ENCODE peak calls at places on chromosome 22, in ten cellular contexts. B is left ventricle myocardium inferior, I is IMR-90, P is lower leg skin, N is transverse colon, C is PC-9, L is cardiac fibroblast, S is thoracic aorta, F is A549, V is lung. A is an unnamed sample.

GRCh38 chr22:25928038-25928437 is 186.1 kb downstream of the MYO18B start:
- DNase-seq in N (no peak), P (no peak), B (no peak), F (no peak), S (no peak), C (no peak), V (no peak), I (no peak), L (no peak), A (no peak)

GRCh38 chr22:39240841-39241631 is 3.7 kb downstream of the PDGFB start:
- DNase-seq in V (no peak), I (no peak), N (peak), S (no peak), F (peak), P (peak), B (peak), C (peak), L (no peak), A (peak)

GRCh38 chr22:35614404-35614803 is 2.7 kb downstream of the MB start:
- DNase-seq in L (no peak), I (no peak), F (no peak), P (no peak), S (no peak), C (no peak), B (no peak), V (no peak), N (no peak), A (no peak)

GRCh38 chr22:22555596-22555995 is 3.5 kb downstream of the PRAME start:
- DNase-seq in C (no peak), I (no peak), P (no peak), S (no peak), L (no peak), V (no peak), N (no peak), F (no peak), B (no peak), A (no peak)

GRCh38 chr22:38569972-38570840 is at the start of gene DMC1:
- DNase-seq in V (peak), B (peak), N (peak), P (peak), C (peak), L (peak), F (peak), I (peak), S (peak), A (peak)

GRCh38 chr22:22755778-22756100 is 111.3 kb downstream of the GGTLC2 start:
- DNase-seq in S (no peak), B (no peak), C (no peak), I (no peak), V (no peak), P (no peak), N (no peak), F (no peak), L (no peak), A (no peak)

GRCh38 chr22:26322179-26322905 is 106.7 kb upstream of the ASPHD2 start:
- DNase-seq in L (peak), C (peak), N (no peak), V (no peak), I (peak), F (no peak), B (no peak), S (no peak), P (no peak), A (peak)

GRCh38 chr22:45831394-45831793 is 145.6 kb downstream of the WNT7B start:
- DNase-seq in N (no peak), I (peak), F (no peak), L (peak), C (no peak), B (no peak), P (no peak), V (no peak), S (no peak), A (peak)

GRCh38 chr22:37545703-37546435 is 14.4 kb upstream of the CDC42EP1 start:
- DNase-seq in P (peak), F (peak), I (peak), C (no peak), L (peak), N (peak), V (peak), B (peak), S (peak), A (peak)

GRCh38 chr22:31749636-31750364 is at the start of gene PRR14L:
- DNase-seq in N (peak), I (peak), C (peak), P (peak), F (peak), S (peak), V (peak), B (peak), L (peak), A (peak)

GRCh38 chr22:46354176-46354992 is 18.9 kb downstream of the TRMU start:
- DNase-seq in P (no peak), S (no peak), I (no peak), F (no peak), N (peak), C (no peak), B (no peak), L (no peak), V (no peak), A (no peak)

GRCh38 chr22:46452195-46453005 is 85.0 kb downstream of the CELSR1 start:
- DNase-seq in F (no peak), C (no peak), I (no peak), S (no peak), P (no peak), N (no peak), L (no peak), B (no peak), V (no peak), A (no peak)

GRCh38 chr22:44623771-44624510 is 78.1 kb upstream of the PRR5 start:
- DNase-seq in V (no peak), P (no peak), B (no peak), L (peak), N (no peak), C (no peak), I (peak), F (peak), S (no peak), A (peak)

GRCh38 chr22:44567846-44568493 is 69.9 kb upstream of the RTL6 start:
- DNase-seq in I (peak), L (peak), C (no peak), B (no peak), S (no peak), N (peak), V (no peak), F (no peak), P (no peak), A (peak)

GRCh38 chr22:19535001-19535400 is 10.8 kb upstream of the CLDN5 start:
- DNase-seq in C (no peak), I (no peak), P (no peak), F (no peak), S (no peak), L (no peak), B (no peak), V (no peak), N (no peak), A (no peak)

GRCh38 chr22:23216331-23217170 is 36.2 kb downstream of the BCR start:
- DNase-seq in V (no peak), L (no peak), N (no peak), C (no peak), F (no peak), S (no peak), P (no peak), B (no peak), I (no peak), A (no peak)

GRCh38 chr22:38314992-38315800 is 2.0 kb downstream of the CSNK1E start:
- DNase-seq in P (no peak), S (no peak), B (no peak), V (no peak), C (no peak), L (peak), F (no peak), I (peak), N (peak), A (peak)

GRCh38 chr22:37745548-37746365 is 48.9 kb downstream of the TRIOBP start:
- DNase-seq in P (peak), I (peak), C (peak), F (peak), L (peak), N (peak), V (peak), S (peak), B (peak), A (peak)

GRCh38 chr22:47402876-47403525 is 640.6 kb downstream of the TBC1D22A start:
- DNase-seq in B (no peak), F (no peak), P (no peak), S (no peak), I (no peak), V (no peak), C (no peak), N (no peak), L (no peak), A (no peak)

GRCh38 chr22:33699176-33699575 is 221.1 kb downstream of the LARGE1 start:
- DNase-seq in I (no peak), V (no peak), P (no peak), S (no peak), F (no peak), L (no peak), B (no peak), C (no peak), N (no peak), A (peak)

GRCh38 chr22:21753374-21754111 is 17.9 kb upstream of the YPEL1 start:
- DNase-seq in N (no peak), S (no peak), B (no peak), C (no peak), V (no peak), I (no peak), L (no peak), P (no peak), F (no peak), A (no peak)

GRCh38 chr22:36212896-36213295 is 11.3 kb upstream of the APOL4 start:
- DNase-seq in V (no peak), F (no peak), L (no peak), I (no peak), C (no peak), B (no peak), S (no peak), N (no peak), P (no peak), A (no peak)

GRCh38 chr22:41285441-41285819 is 557 bp downstream of the RANGAP1 start:
- DNase-seq in F (no peak), P (peak), S (peak), I (peak), B (peak), V (peak), C (peak), L (peak), N (peak), A (peak)

GRCh38 chr22:17867160-17867785 is 93.0 kb upstream of the BID start:
- DNase-seq in B (peak), L (no peak), F (no peak), S (no peak), V (no peak), N (peak), P (no peak), I (no peak), C (no peak), A (no peak)

GRCh38 chr22:42922374-42923177 is 65.5 kb upstream of the ARFGAP3 start:
- DNase-seq in L (no peak), C (peak), B (no peak), S (no peak), F (no peak), P (no peak), I (no peak), V (no peak), N (no peak), A (no peak)

GRCh38 chr22:43151251-43152000 is at the start of gene TSPO:
- DNase-seq in P (peak), C (peak), S (peak), F (peak), I (peak), V (peak), L (peak), N (peak), B (peak), A (peak)

GRCh38 chr22:37343863-37344734 is 61.8 kb downstream of the CYTH4 start:
- DNase-seq in F (no peak), S (no peak), N (no peak), V (no peak), L (no peak), C (no peak), P (no peak), I (no peak), B (no peak), A (no peak)

GRCh38 chr22:40310081-40310770 is 36.1 kb upstream of the ADSL start:
- DNase-seq in C (no peak), P (no peak), F (no peak), V (no peak), S (no peak), L (peak), N (peak), B (no peak), I (peak), A (peak)

GRCh38 chr22:17133137-17133536 is 12.0 kb upstream of the TMEM121B start:
- DNase-seq in I (no peak), V (no peak), L (no peak), C (no peak), N (no peak), F (no peak), S (no peak), P (no peak), B (no peak), A (no peak)

GRCh38 chr22:40450651-40451050 is 80.3 kb downstream of the SGSM3 start:
- DNase-seq in I (no peak), P (no peak), L (no peak), C (no peak), B (no peak), V (no peak), F (no peak), N (no peak), S (no peak), A (peak)

GRCh38 chr22:25903294-25903693 is 161.3 kb downstream of the MYO18B start:
- DNase-seq in B (no peak), P (no peak), I (no peak), N (no peak), L (no peak), F (no peak), S (no peak), C (no peak), V (no peak), A (no peak)

GRCh38 chr22:19149962-19150361 is at the start of gene GSC2:
- DNase-seq in S (no peak), V (no peak), C (no peak), P (no peak), F (no peak), B (no peak), L (no peak), N (no peak), I (no peak), A (no peak)

GRCh38 chr22:29205260-29205597 is 467 bp upstream of the EMID1 start:
- DNase-seq in B (no peak), N (no peak), P (no peak), V (no peak), C (no peak), F (no peak), L (no peak), S (no peak), I (no peak), A (no peak)

GRCh38 chr22:29207231-29207550 is 1.5 kb downstream of the EMID1 start:
- DNase-seq in P (no peak), V (no peak), N (no peak), C (no peak), L (no peak), I (no peak), S (no peak), F (no peak), B (no peak), A (no peak)

GRCh38 chr22:29206372-29207230 is 905 bp downstream of the EMID1 start:
- DNase-seq in I (no peak), N (no peak), V (no peak), L (no peak), F (no peak), B (no peak), C (no peak), P (no peak), S (no peak), A (no peak)

GRCh38 chr22:29204617-29205183 is 996 bp upstream of the EMID1 start:
- DNase-seq in F (no peak), S (no peak), C (no peak), N (no peak), I (no peak), V (no peak), P (no peak), B (no peak), L (no peak), A (no peak)

DNA sequence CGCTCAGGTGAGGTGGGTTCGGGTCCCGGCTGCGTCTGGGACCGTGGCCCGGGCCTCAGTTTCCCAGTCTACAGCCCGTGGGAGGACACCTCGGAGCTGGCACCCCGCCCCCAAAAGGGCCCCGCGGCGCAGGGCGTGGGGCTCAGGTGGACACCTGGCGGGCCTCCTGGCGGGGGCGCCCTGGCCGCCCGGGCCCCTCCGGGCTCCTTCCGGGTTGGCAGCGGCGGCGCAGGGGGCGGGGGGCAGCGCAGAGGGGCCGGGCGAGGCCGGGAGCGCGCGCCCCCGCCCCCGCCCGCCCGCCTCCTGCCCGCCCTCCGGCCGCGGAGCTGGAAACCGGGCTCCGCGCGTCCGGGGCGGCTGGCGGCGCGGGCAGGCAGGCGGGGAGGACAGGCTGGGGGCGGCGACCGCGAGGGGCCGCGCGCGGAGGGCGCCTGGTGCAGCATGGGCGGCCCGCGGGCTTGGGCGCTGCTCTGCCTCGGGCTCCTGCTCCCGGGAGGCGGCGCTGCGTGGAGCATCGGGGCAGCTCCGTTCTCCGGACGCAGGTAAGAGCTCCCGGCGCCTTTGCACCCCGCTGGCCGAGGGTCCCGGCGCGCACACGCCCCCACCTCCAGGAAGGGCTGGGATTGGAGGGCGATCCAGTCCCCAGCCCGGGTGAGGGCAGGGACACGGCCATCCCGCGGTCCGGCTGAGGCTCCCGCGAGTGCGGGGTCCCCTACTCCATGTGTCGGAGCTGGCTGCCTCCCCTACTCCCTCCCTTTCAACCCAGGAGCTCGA is at the start of gene EMID1:
- DNase-seq in S (no peak), V (no peak), C (no peak), B (peak), P (no peak), N (peak), F (no peak), L (peak), I (peak), A (no peak)
- TF ChIP-seq CTCF in S (no peak), V (no peak), C (no peak), B (peak), P (no peak), N (no peak), F (no peak), L (peak), I (peak), A (peak)

GRCh38 chr22:50303848-50304527 is 3.5 kb downstream of the PLXNB2 start:
- DNase-seq in N (peak), B (no peak), V (peak), P (peak), I (no peak), L (no peak), F (no peak), C (peak), S (no peak), A (no peak)

GRCh38 chr22:50303515-50303847 is 4.0 kb downstream of the PLXNB2 start:
- DNase-seq in N (no peak), P (no peak), B (no peak), I (no peak), F (no peak), L (no peak), V (no peak), S (no peak), C (no peak), A (no peak)

GRCh38 chr22:50302041-50302541 is 5.4 kb downstream of the PLXNB2 start:
- DNase-seq in I (peak), S (no peak), P (no peak), C (no peak), V (no peak), B (no peak), F (no peak), L (peak), N (peak), A (peak)

GRCh38 chr22:50301581-50301991 is 5.9 kb downstream of the PLXNB2 start:
- DNase-seq in F (no peak), L (peak), N (peak), P (no peak), S (no peak), I (no peak), C (no peak), B (no peak), V (no peak), A (no peak)

DNA sequence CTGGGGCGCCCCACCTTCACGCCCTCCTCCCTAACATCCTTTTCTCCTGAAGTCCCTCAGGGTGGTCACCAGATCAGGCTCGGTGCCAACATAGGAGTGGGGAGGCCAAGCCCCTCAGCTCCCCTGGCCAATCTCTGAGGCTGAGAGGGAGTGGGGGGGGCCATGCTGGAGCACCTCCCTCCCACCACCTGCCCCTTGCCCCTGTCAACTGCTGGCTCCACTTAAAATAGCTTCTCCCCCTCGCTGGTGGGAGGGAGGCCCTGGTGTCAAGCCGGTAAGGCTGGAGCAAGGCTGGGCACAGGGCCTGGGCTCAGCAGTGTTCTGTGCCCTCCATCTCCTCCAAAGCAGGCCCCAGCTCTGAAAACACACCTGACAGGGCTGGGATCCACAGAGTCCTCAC is 4.9 kb downstream of the PLXNB2 start:
- DNase-seq in C (no peak), B (no peak), N (no peak), I (no peak), F (no peak), P (no peak), S (no peak), L (no peak), V (no peak), A (no peak)
- H3K4me3 ChIP-seq in C (no peak), B (peak), N (no peak), I (no peak), F (no peak), P (no peak), S (peak), L (no peak), V (no peak), A (no peak)

DNA sequence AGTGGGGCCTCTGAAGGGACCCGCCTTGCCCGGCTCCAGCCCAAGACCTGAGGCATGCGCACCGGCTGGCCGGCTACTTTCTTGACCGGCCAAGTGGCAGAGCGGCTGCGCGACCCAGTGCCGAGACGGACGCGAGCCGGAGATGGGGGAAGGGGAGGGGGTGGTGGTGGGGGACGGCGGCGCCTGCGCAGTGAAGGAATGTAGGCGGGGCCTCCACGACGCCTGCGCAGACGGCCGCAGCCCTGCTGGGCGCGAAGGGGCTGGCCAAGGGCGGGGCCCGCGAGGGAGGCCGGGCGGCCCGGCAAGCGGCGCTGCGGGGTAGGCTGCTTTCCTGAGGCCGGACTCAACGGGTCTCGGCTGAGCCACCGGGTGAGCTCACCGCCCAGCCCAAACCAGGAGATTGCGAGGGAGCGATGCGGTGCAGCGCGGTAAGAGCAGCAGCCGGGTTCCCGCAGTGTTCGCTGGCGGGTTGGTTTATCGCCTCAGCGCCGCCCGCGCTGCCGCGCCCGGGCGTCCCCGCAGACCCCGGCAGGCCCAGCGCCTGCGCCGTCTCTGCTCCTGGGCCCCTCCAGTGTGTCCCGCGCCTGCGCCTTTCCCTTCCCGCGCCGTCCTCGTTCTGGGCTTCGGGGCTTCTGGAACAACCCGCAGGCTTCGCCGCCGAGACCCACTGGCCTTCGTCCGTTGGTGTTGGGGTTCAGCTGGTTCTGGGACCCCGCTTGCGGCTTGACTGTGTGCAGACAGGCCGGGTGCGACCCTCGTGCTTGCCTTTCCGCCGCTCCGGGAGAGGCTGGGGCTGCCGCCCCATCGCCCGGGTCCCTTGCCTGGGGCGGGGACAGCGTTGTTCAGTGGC is at the start of gene SPECC1L:
- DNase-seq in N (peak), C (peak), F (peak), I (peak), P (peak), S (peak), L (peak), V (peak), B (peak), A (peak)
- TF ChIP-seq CTCF in N (no peak), C (no peak), F (no peak), I (peak), P (peak), S (no peak), L (no peak), V (peak), B (peak), A (no peak)

DNA sequence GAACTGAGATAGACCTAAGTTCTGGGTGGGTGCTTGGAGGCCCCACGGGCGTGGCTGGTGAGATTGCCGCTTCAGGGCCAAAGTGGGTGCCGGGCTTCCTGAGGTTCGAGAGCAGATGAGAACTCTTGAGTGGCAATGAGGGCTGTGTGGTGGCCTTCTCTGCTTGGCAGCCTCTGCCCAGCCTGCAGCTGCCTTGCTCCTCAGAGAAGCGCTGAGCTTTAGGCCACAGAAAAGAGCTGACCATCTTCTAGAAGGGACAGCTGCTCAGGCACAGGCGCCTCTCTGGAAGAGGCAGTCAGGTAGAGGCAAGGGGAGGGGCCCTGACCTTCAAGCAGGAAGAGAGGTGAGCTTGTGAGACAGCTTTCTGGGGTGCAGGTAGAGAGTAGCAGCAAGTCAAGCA is 72.8 kb downstream of the MED15 start:
- DNase-seq in S (no peak), B (no peak), P (no peak), V (no peak), I (no peak), F (no peak), C (no peak), N (no peak), L (no peak), A (no peak)
- H3K4me3 ChIP-seq in S (no peak), B (no peak), P (no peak), V (no peak), I (no peak), F (no peak), C (no peak), N (no peak), L (no peak), A (no peak)

A was measured in AG10803.